ENCODE peak calls at places on chromosomes 6 and 20, in nine cellular contexts. X, A, H, R, M, G, B, J and L are unnamed samples.

GRCh38 chr20:62887147-62887859 is 25.7 kb upstream of the TCFL5 start:
- DNase-seq in G (no peak), R (peak), X (no peak), A (peak), B (no peak), J (peak), M (no peak), H (peak), L (no peak)

GRCh38 chr6:166470863-166471410 is 88.2 kb upstream of the MPC1 start:
- DNase-seq in M (no peak), R (no peak), X (no peak), H (no peak), A (no peak), J (no peak), G (no peak), B (no peak), L (no peak)

GRCh38 chr20:14454296-14454695 is 116.9 kb upstream of the FLRT3 start:
- DNase-seq in G (no peak), B (no peak), R (no peak), A (peak), J (no peak), X (no peak), M (no peak), H (no peak), L (no peak)

GRCh38 chr6:32685603-32686002 is 19.1 kb upstream of the HLA-DQB1 start:
- DNase-seq in M (no peak), J (no peak), A (peak), X (no peak), G (no peak), B (no peak), R (no peak), H (no peak), L (no peak)

GRCh38 chr6:73560853-73561407 is 40.1 kb upstream of the EEF1A1 start:
- DNase-seq in H (no peak), G (no peak), R (no peak), B (no peak), A (no peak), X (no peak), M (no peak), J (no peak), L (no peak)

GRCh38 chr6:31814677-31815024 is 432 bp downstream of the HSPA1L start:
- DNase-seq in J (peak), X (peak), A (peak), R (peak), M (peak), G (peak), H (peak), B (peak), L (peak)

GRCh38 chr20:37990571-37991151 is 42.6 kb downstream of the TTI1 start:
- DNase-seq in R (no peak), M (peak), H (no peak), G (no peak), X (peak), B (no peak), A (peak), J (peak), L (no peak)

GRCh38 chr6:38113810-38114577 is 294.5 kb downstream of the ZFAND3 start:
- DNase-seq in X (no peak), A (peak), H (no peak), B (no peak), R (no peak), J (no peak), M (no peak), G (no peak), L (no peak)

GRCh38 chr6:148827421-148827820 is 80.6 kb downstream of the UST start:
- DNase-seq in X (no peak), A (peak), G (no peak), R (no peak), B (no peak), M (no peak), J (no peak), H (no peak), L (no peak)

GRCh38 chr6:166691199-166691598 is 64.1 kb upstream of the RPS6KA2 start:
- DNase-seq in G (peak), B (peak), X (no peak), H (no peak), R (no peak), M (no peak), J (no peak), A (peak), L (no peak)

GRCh38 chr20:60137657-60138245 is 179.5 kb downstream of the CDH26 start:
- DNase-seq in A (peak), J (peak), H (no peak), M (peak), R (no peak), B (no peak), G (peak), X (peak), L (peak)

GRCh38 chr6:89941847-89942497 is 47.7 kb downstream of the GJA10 start:
- DNase-seq in G (no peak), H (no peak), M (no peak), R (no peak), X (no peak), J (no peak), B (no peak), A (no peak), L (no peak)

GRCh38 chr6:54214286-54214685 is 94.0 kb upstream of the TINAG start:
- DNase-seq in X (no peak), R (no peak), G (no peak), J (no peak), B (no peak), M (no peak), H (no peak), A (no peak), L (no peak)

GRCh38 chr6:162856885-162857284 is 129.1 kb downstream of the PACRG start:
- DNase-seq in A (peak), G (peak), J (peak), R (no peak), B (no peak), M (peak), H (peak), X (no peak), L (no peak)

GRCh38 chr20:61045876-61046585 is 206.0 kb upstream of the CDH4 start:
- DNase-seq in B (peak), R (no peak), M (no peak), H (no peak), J (no peak), A (no peak), X (no peak), G (no peak), L (no peak)

GRCh38 chr6:4125933-4126864 is 9.2 kb downstream of the ECI2 start:
- DNase-seq in A (peak), X (no peak), M (peak), J (no peak), G (peak), H (no peak), B (no peak), R (no peak), L (no peak)

GRCh38 chr6:49550413-49551125 is at the start of gene C6orf141:
- DNase-seq in H (no peak), X (peak), G (peak), M (peak), B (no peak), R (peak), J (peak), A (no peak), L (no peak)

GRCh38 chr6:69957990-69958559 is 91.7 kb downstream of the COL19A1 start:
- DNase-seq in M (no peak), R (no peak), G (no peak), J (no peak), X (no peak), A (peak), H (no peak), B (no peak), L (no peak)

GRCh38 chr20:44460795-44461141 is 14.9 kb upstream of the TTPAL start:
- DNase-seq in H (no peak), J (no peak), M (peak), A (peak), R (no peak), G (peak), X (peak), B (no peak), L (no peak)

GRCh38 chr6:128932061-128932460 is 49.1 kb downstream of the LAMA2 start:
- DNase-seq in A (peak), M (no peak), X (no peak), R (no peak), J (no peak), H (no peak), B (no peak), G (no peak), L (no peak)

GRCh38 chr20:8720089-8720488 is 348.8 kb upstream of the PLCB4 start:
- DNase-seq in B (no peak), H (no peak), M (no peak), A (no peak), J (no peak), R (no peak), G (no peak), X (no peak), L (no peak)

GRCh38 chr6:157667211-157668033 is 155.6 kb upstream of the SNX9 start:
- DNase-seq in X (peak), A (peak), B (peak), G (peak), M (peak), R (no peak), J (peak), H (peak), L (no peak)

GRCh38 chr6:147909645-147910044 is 401.2 kb downstream of the SAMD5 start:
- DNase-seq in B (no peak), J (no peak), R (no peak), X (no peak), G (no peak), H (no peak), A (peak), M (no peak), L (no peak)

GRCh38 chr6:170034294-170034693 is 256.6 kb downstream of the DLL1 start:
- DNase-seq in X (no peak), J (peak), G (no peak), A (no peak), H (peak), R (peak), M (no peak), B (no peak), L (no peak)

GRCh38 chr20:63475209-63475608 is 2.8 kb upstream of the KCNQ2 start:
- DNase-seq in A (peak), X (no peak), J (no peak), H (no peak), B (no peak), G (no peak), M (no peak), R (no peak), L (no peak)

GRCh38 chr6:154154389-154154967 is 115.4 kb downstream of the OPRM1 start:
- DNase-seq in H (peak), J (peak), A (peak), M (no peak), R (no peak), B (peak), G (peak), X (peak), L (peak)

GRCh38 chr6:85865665-85866372 is 223.1 kb upstream of the SYNCRIP start:
- DNase-seq in J (no peak), B (no peak), M (no peak), G (peak), A (peak), X (no peak), R (no peak), H (no peak), L (no peak)

DNA sequence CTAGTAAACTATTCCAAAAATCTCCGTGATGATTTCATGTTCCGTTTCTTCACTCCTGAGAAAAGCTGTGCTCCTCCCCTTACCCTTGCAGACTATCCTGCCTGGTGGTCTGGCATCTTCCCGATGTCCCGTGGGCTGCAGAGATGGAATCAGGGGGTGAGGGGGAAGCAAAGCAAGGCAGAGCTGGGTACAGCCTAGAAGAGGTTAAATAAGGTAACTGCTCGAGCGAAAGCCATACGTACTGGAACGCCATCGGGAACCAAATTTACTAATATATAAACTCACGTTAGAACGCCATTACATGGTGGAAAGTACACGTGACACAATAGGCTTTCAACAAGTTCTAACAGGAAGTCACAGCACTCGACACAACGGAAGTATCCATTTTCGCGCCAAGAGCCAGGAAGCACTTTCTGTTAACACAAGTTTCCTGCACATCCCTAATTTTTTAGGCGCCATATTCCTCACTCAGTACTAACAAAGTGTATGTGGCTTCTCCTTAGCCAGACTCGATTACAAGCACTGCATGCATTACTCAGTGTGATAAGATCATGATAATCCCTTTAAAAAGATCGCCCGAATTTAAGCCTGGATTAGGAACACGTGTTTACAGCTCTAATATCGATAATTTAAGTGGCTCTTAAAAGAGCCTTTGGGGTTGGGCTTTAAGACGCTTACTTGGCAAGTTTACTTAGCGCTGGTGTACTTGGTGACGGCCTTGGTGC is 101.6 kb upstream of the PRSS16 start:
- DNase-seq in X (peak), H (peak), A (peak), M (no peak), J (peak), G (peak), R (peak), B (peak), L (peak)
- TF ChIP-seq POLR2A in X (peak), H (no peak), A (peak), M (peak), J (peak), G (peak), R (no peak), B (peak), L (peak)

GRCh38 chr6:6725834-6726194 is 137.3 kb downstream of the LY86 start:
- DNase-seq in A (no peak), B (no peak), X (no peak), R (no peak), H (no peak), J (no peak), G (no peak), M (no peak), L (no peak)
- TF ChIP-seq POLR2A in A (no peak), B (no peak), X (no peak), R (no peak), H (no peak), J (no peak), G (no peak), M (no peak), L (no peak)

DNA sequence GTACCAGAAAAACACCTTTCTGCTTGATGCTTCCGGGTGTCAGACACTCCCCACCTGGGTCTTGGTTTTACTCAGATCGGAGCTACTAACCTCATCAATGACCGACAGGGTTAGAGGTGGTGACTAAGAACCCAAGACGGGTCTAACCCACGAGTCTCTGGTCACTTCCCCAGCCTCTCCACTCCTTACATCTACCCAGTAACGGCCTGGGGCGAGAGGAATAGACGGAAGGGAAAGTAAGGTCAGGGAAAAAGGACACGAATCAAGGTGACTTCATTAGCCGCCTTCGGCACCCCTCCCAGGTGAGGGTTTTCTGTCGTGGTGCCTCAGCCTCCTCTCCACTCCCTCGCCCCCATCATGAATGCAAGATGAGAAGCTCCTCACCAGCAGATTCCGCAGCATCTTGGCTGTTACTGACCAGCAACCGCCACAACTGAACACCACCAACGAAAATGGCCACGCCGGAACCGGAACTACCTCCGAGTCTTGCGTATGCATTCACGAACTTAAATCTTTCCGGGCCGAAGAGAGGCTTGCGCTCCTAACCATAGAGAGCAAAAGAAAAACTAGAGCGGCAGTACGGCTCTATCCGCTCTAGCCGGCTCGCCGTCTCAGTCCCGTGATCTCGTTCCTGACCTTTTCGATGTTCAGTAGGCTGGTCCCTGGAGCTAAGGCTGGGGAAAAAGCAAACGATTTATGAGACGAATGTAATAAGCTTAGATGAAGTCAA is at the start of gene COX7A2:
- DNase-seq in A (peak), X (peak), J (peak), B (peak), R (peak), H (peak), G (peak), M (peak), L (peak)
- TF ChIP-seq POLR2A in A (peak), X (peak), J (peak), B (peak), R (peak), H (peak), G (peak), M (peak), L (peak)

GRCh38 chr20:33480071-33480470 is 9.8 kb upstream of the CBFA2T2 start:
- DNase-seq in A (no peak), M (no peak), R (no peak), J (no peak), H (no peak), G (no peak), B (no peak), X (no peak), L (no peak)

GRCh38 chr20:33475381-33476160 is 14.3 kb upstream of the CBFA2T2 start:
- DNase-seq in G (no peak), B (no peak), J (no peak), R (no peak), H (no peak), X (no peak), A (no peak), M (no peak), L (no peak)

GRCh38 chr20:33474097-33474846 is 15.6 kb upstream of the CBFA2T2 start:
- DNase-seq in R (no peak), G (no peak), B (no peak), A (no peak), M (no peak), X (no peak), J (no peak), H (no peak), L (no peak)

GRCh38 chr20:33474963-33475362 is 14.9 kb upstream of the CBFA2T2 start:
- DNase-seq in G (no peak), J (no peak), H (no peak), X (no peak), M (no peak), B (no peak), A (no peak), R (no peak), L (no peak)

DNA sequence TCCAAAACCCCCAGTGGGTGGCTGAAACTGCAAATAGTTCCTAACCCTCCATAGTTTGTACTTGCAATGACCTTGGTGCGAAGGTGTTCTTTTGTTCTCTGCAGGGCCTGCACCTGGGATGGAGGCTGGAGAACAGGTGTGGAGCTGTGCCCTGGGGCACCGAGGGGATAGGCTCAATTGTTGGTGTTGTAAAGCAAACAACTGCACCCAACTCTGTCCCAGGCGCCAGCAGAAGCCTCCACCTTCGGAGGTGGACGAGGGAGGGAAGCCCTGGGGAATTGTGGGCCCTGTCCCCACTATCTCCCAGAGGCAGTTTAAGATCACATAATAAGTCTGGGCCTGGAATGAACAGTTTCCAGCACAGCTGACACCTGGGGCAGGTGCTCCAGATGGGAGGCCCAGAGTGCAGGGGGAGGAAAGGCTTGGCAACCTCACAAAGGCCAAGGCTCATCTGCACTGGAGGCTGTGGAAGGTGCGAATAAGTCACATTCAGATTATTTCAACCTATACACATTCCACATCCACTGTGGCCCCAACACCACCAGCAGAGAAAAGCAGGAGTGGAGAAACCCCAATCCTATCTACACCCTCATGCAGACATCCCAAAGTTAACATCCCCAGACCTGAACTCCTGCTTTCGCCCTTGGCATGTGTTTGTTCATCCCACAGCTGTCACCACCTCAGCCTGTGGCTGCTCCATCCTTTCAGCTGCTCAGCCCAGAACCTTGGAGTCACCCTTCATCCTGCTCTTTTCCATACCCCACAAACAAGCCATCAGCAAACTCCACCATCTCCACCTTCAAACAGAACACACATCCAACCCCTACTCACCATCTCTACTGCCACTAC is 12.3 kb upstream of the CBFA2T2 start:
- DNase-seq in J (no peak), X (no peak), B (no peak), R (no peak), M (no peak), H (no peak), G (no peak), A (no peak), L (no peak)
- TF ChIP-seq POLR2A in J (no peak), X (no peak), B (no peak), R (no peak), M (no peak), H (no peak), G (no peak), A (no peak), L (no peak)

DNA sequence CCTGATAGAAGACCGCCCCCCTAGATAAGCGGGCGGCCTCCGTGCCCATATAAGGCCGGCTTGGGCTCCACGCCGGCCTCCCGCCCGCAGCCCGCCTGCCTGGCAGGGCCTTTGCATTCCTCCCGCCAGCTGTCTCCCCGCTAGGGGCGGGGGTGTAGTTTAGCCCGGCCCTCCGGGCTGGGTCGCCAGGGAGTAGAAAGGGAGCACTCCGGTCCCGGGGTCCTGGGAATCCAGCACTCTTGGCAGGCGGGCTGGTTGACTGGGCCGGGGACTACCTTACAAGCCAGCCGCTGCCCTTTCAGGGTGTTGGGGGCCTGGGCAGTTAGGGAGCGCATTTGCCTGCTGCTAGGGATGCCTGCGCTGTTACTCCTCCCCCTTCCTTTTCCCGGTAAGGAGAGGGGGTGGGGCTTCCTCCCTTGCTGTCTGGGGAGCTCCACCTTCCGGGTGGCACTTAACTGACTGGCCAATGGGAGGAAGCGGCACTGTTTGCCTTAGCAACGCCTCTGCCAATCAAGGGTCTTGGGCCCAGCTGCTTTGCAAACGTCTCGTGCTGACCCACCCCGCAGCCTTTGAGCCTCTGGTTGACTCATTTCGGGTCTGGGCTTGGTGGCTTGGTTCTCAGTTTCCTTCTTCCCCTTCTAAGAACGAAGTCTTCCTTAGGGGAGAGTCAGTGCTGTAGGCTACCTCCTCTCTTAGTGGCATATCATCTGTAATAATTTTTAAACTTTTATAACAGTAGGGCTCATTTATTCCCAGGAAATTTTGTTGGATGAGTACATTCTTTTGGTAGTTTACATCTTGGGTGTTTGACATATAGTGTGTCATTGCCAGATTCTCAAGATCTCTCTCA is 3.4 kb downstream of the SRF start:
- DNase-seq in G (peak), B (peak), J (peak), X (peak), H (peak), A (peak), M (peak), R (peak), L (peak)
- TF ChIP-seq POLR2A in G (no peak), B (peak), J (peak), X (peak), H (no peak), A (peak), M (no peak), R (peak), L (peak)